ENCODE peak calls at places on chromosomes 12 and 14, in nine cellular contexts. One of them, this sample, is unnamed.

GRCh38 chr12:56154246-56154771 is 1.9 kb downstream of the MYL6B start:
- DNase-seq in astrocyte of the cerebellum: no peak
- DNase-seq in fibroblast of lung: no peak
- DNase-seq in NCI-H1436: no peak
- DNase-seq in CD8-positive, alpha-beta memory T cell: no peak
- DNase-seq in GM18507: no peak
- DNase-seq in Daoy: no peak
- DNase-seq in ELF-1: no peak
- DNase-seq in astrocyte: no peak
- DNase-seq in this sample: no peak

GRCh38 chr12:23949212-23950010 is at the start of gene SOX5:
- DNase-seq in ELF-1: peak
- DNase-seq in CD8-positive, alpha-beta memory T cell: no peak
- DNase-seq in fibroblast of lung: peak
- DNase-seq in Daoy: peak
- DNase-seq in NCI-H1436: peak
- DNase-seq in GM18507: no peak
- DNase-seq in astrocyte of the cerebellum: peak
- DNase-seq in astrocyte: peak
- DNase-seq in this sample: no peak

GRCh38 chr12:75571204-75571603 is 59.8 kb upstream of the KRR1 start:
- DNase-seq in fibroblast of lung: no peak
- DNase-seq in astrocyte: no peak
- DNase-seq in GM18507: no peak
- DNase-seq in NCI-H1436: peak
- DNase-seq in ELF-1: no peak
- DNase-seq in astrocyte of the cerebellum: no peak
- DNase-seq in Daoy: no peak
- DNase-seq in CD8-positive, alpha-beta memory T cell: no peak
- DNase-seq in this sample: no peak

GRCh38 chr14:93007225-93007997 is 84.5 kb downstream of the CHGA start:
- DNase-seq in ELF-1: no peak
- DNase-seq in GM18507: no peak
- DNase-seq in Daoy: peak
- DNase-seq in astrocyte of the cerebellum: peak
- DNase-seq in astrocyte: peak
- DNase-seq in CD8-positive, alpha-beta memory T cell: no peak
- DNase-seq in NCI-H1436: no peak
- DNase-seq in fibroblast of lung: peak
- DNase-seq in this sample: no peak

GRCh38 chr12:19525236-19525635 is 85.9 kb downstream of the AEBP2 start:
- DNase-seq in NCI-H1436: no peak
- DNase-seq in ELF-1: no peak
- DNase-seq in astrocyte: no peak
- DNase-seq in Daoy: no peak
- DNase-seq in astrocyte of the cerebellum: no peak
- DNase-seq in GM18507: no peak
- DNase-seq in CD8-positive, alpha-beta memory T cell: no peak
- DNase-seq in fibroblast of lung: no peak
- DNase-seq in this sample: no peak

GRCh38 chr12:106845910-106846309 is 71.4 kb downstream of the RIC8B start:
- DNase-seq in Daoy: no peak
- DNase-seq in fibroblast of lung: no peak
- DNase-seq in ELF-1: no peak
- DNase-seq in astrocyte of the cerebellum: no peak
- DNase-seq in astrocyte: no peak
- DNase-seq in GM18507: no peak
- DNase-seq in CD8-positive, alpha-beta memory T cell: no peak
- DNase-seq in NCI-H1436: no peak
- DNase-seq in this sample: no peak

GRCh38 chr12:47238665-47239064 is 158.9 kb upstream of the AMIGO2 start:
- DNase-seq in ELF-1: no peak
- DNase-seq in fibroblast of lung: peak
- DNase-seq in NCI-H1436: no peak
- DNase-seq in CD8-positive, alpha-beta memory T cell: no peak
- DNase-seq in Daoy: no peak
- DNase-seq in astrocyte: peak
- DNase-seq in astrocyte of the cerebellum: no peak
- DNase-seq in GM18507: no peak
- DNase-seq in this sample: no peak

GRCh38 chr12:110304061-110304551 is 23.1 kb downstream of the ATP2A2 start:
- DNase-seq in astrocyte of the cerebellum: no peak
- DNase-seq in NCI-H1436: no peak
- DNase-seq in GM18507: no peak
- DNase-seq in astrocyte: peak
- DNase-seq in fibroblast of lung: peak
- DNase-seq in Daoy: no peak
- DNase-seq in ELF-1: no peak
- DNase-seq in CD8-positive, alpha-beta memory T cell: no peak
- DNase-seq in this sample: no peak

GRCh38 chr12:122978507-122978955 is 1.9 kb upstream of the ARL6IP4 start:
- DNase-seq in fibroblast of lung: no peak
- DNase-seq in CD8-positive, alpha-beta memory T cell: no peak
- DNase-seq in NCI-H1436: no peak
- DNase-seq in GM18507: no peak
- DNase-seq in astrocyte: no peak
- DNase-seq in astrocyte of the cerebellum: no peak
- DNase-seq in ELF-1: no peak
- DNase-seq in Daoy: no peak
- DNase-seq in this sample: no peak

GRCh38 chr14:88554458-88555286 is at the start of gene PTPN21:
- DNase-seq in astrocyte of the cerebellum: no peak
- DNase-seq in astrocyte: peak
- DNase-seq in NCI-H1436: no peak
- DNase-seq in Daoy: peak
- DNase-seq in fibroblast of lung: peak
- DNase-seq in ELF-1: peak
- DNase-seq in CD8-positive, alpha-beta memory T cell: peak
- DNase-seq in GM18507: no peak
- DNase-seq in this sample: no peak

GRCh38 chr12:114440450-114441383 is 34.8 kb upstream of the TBX5 start:
- DNase-seq in NCI-H1436: no peak
- DNase-seq in GM18507: no peak
- DNase-seq in astrocyte: no peak
- DNase-seq in astrocyte of the cerebellum: no peak
- DNase-seq in fibroblast of lung: no peak
- DNase-seq in Daoy: peak
- DNase-seq in ELF-1: peak
- DNase-seq in CD8-positive, alpha-beta memory T cell: no peak
- DNase-seq in this sample: no peak

GRCh38 chr12:75488553-75488952 is 8.0 kb downstream of the GLIPR1 start:
- DNase-seq in NCI-H1436: no peak
- DNase-seq in astrocyte of the cerebellum: no peak
- DNase-seq in CD8-positive, alpha-beta memory T cell: peak
- DNase-seq in fibroblast of lung: peak
- DNase-seq in ELF-1: peak
- DNase-seq in Daoy: peak
- DNase-seq in GM18507: no peak
- DNase-seq in astrocyte: peak
- DNase-seq in this sample: no peak

GRCh38 chr14:98704441-98704840 is 567.6 kb downstream of the BCL11B start:
- DNase-seq in fibroblast of lung: no peak
- DNase-seq in Daoy: no peak
- DNase-seq in astrocyte of the cerebellum: no peak
- DNase-seq in GM18507: no peak
- DNase-seq in ELF-1: no peak
- DNase-seq in CD8-positive, alpha-beta memory T cell: peak
- DNase-seq in NCI-H1436: no peak
- DNase-seq in astrocyte: no peak
- DNase-seq in this sample: no peak

GRCh38 chr14:91303091-91303923 is 58.8 kb upstream of the GPR68 start:
- DNase-seq in fibroblast of lung: peak
- DNase-seq in astrocyte of the cerebellum: no peak
- DNase-seq in CD8-positive, alpha-beta memory T cell: no peak
- DNase-seq in Daoy: peak
- DNase-seq in NCI-H1436: peak
- DNase-seq in astrocyte: no peak
- DNase-seq in GM18507: peak
- DNase-seq in ELF-1: peak
- DNase-seq in this sample: no peak

GRCh38 chr14:72801381-72801812 is 92.5 kb downstream of the DPF3 start:
- DNase-seq in CD8-positive, alpha-beta memory T cell: no peak
- DNase-seq in astrocyte of the cerebellum: peak
- DNase-seq in ELF-1: no peak
- DNase-seq in fibroblast of lung: peak
- DNase-seq in Daoy: peak
- DNase-seq in astrocyte: peak
- DNase-seq in NCI-H1436: no peak
- DNase-seq in GM18507: no peak
- DNase-seq in this sample: no peak

GRCh38 chr14:73742520-73743238 is 28.5 kb upstream of the PNMA1 start:
- DNase-seq in fibroblast of lung: no peak
- DNase-seq in astrocyte: no peak
- DNase-seq in Daoy: no peak
- DNase-seq in CD8-positive, alpha-beta memory T cell: no peak
- DNase-seq in NCI-H1436: no peak
- DNase-seq in ELF-1: no peak
- DNase-seq in astrocyte of the cerebellum: no peak
- DNase-seq in GM18507: no peak
- DNase-seq in this sample: no peak

GRCh38 chr14:71324767-71325272 is 417.6 kb downstream of the PCNX1 start:
- DNase-seq in Daoy: peak
- DNase-seq in fibroblast of lung: no peak
- DNase-seq in CD8-positive, alpha-beta memory T cell: peak
- DNase-seq in astrocyte: no peak
- DNase-seq in astrocyte of the cerebellum: no peak
- DNase-seq in NCI-H1436: no peak
- DNase-seq in ELF-1: peak
- DNase-seq in GM18507: no peak
- DNase-seq in this sample: no peak

GRCh38 chr14:71121711-71122110 is 214.5 kb downstream of the PCNX1 start:
- DNase-seq in NCI-H1436: no peak
- DNase-seq in astrocyte of the cerebellum: no peak
- DNase-seq in astrocyte: no peak
- DNase-seq in fibroblast of lung: no peak
- DNase-seq in Daoy: no peak
- DNase-seq in ELF-1: no peak
- DNase-seq in GM18507: no peak
- DNase-seq in CD8-positive, alpha-beta memory T cell: no peak
- DNase-seq in this sample: no peak

GRCh38 chr14:75913183-75913582 is 68.6 kb downstream of the TGFB3 start:
- DNase-seq in fibroblast of lung: no peak
- DNase-seq in astrocyte: no peak
- DNase-seq in NCI-H1436: no peak
- DNase-seq in GM18507: no peak
- DNase-seq in astrocyte of the cerebellum: no peak
- DNase-seq in Daoy: no peak
- DNase-seq in CD8-positive, alpha-beta memory T cell: no peak
- DNase-seq in ELF-1: no peak
- DNase-seq in this sample: no peak

GRCh38 chr14:103739466-103739792 is 23.8 kb downstream of the ZFYVE21 start:
- DNase-seq in ELF-1: no peak
- DNase-seq in GM18507: no peak
- DNase-seq in Daoy: no peak
- DNase-seq in fibroblast of lung: no peak
- DNase-seq in astrocyte of the cerebellum: no peak
- DNase-seq in CD8-positive, alpha-beta memory T cell: no peak
- DNase-seq in astrocyte: no peak
- DNase-seq in NCI-H1436: no peak
- DNase-seq in this sample: no peak

GRCh38 chr12:127823801-127824200 is 443.2 kb upstream of the TMEM132C start:
- DNase-seq in astrocyte of the cerebellum: no peak
- DNase-seq in GM18507: no peak
- DNase-seq in fibroblast of lung: no peak
- DNase-seq in astrocyte: no peak
- DNase-seq in ELF-1: no peak
- DNase-seq in NCI-H1436: no peak
- DNase-seq in Daoy: no peak
- DNase-seq in CD8-positive, alpha-beta memory T cell: no peak
- DNase-seq in this sample: no peak

GRCh38 chr12:30880061-30880460 is 46.5 kb upstream of the TSPAN11 start:
- DNase-seq in CD8-positive, alpha-beta memory T cell: no peak
- DNase-seq in astrocyte: no peak
- DNase-seq in fibroblast of lung: peak
- DNase-seq in GM18507: no peak
- DNase-seq in astrocyte of the cerebellum: no peak
- DNase-seq in Daoy: no peak
- DNase-seq in NCI-H1436: no peak
- DNase-seq in ELF-1: peak
- DNase-seq in this sample: peak

GRCh38 chr14:85252011-85252410 is 277.9 kb upstream of the FLRT2 start:
- DNase-seq in ELF-1: no peak
- DNase-seq in fibroblast of lung: peak
- DNase-seq in CD8-positive, alpha-beta memory T cell: no peak
- DNase-seq in astrocyte of the cerebellum: peak
- DNase-seq in GM18507: no peak
- DNase-seq in NCI-H1436: no peak
- DNase-seq in astrocyte: peak
- DNase-seq in Daoy: no peak
- DNase-seq in this sample: no peak

GRCh38 chr14:24866067-24866466 is 183.9 kb downstream of the STXBP6 start:
- DNase-seq in astrocyte: no peak
- DNase-seq in Daoy: no peak
- DNase-seq in NCI-H1436: no peak
- DNase-seq in fibroblast of lung: no peak
- DNase-seq in astrocyte of the cerebellum: no peak
- DNase-seq in GM18507: no peak
- DNase-seq in ELF-1: no peak
- DNase-seq in CD8-positive, alpha-beta memory T cell: no peak
- DNase-seq in this sample: no peak

GRCh38 chr14:24411468-24412454 is 13.0 kb downstream of the NYNRIN start:
- DNase-seq in ELF-1: peak
- DNase-seq in astrocyte: peak
- DNase-seq in NCI-H1436: peak
- DNase-seq in CD8-positive, alpha-beta memory T cell: no peak
- DNase-seq in Daoy: peak
- DNase-seq in GM18507: peak
- DNase-seq in astrocyte of the cerebellum: peak
- DNase-seq in fibroblast of lung: peak
- DNase-seq in this sample: peak

This sample was measured in NCI-H1092.